ENCODE peak calls at places on chromosomes 16 and 17, in six cellular contexts. N is HCT116; V is K562; D is prostate gland; C is NCI-H1105 treated with DMSO at 0.1 percent for 48 hours; J is stimulated activated CD8-positive, alpha-beta memory T cell treated with anti-CD3 and anti-CD28 coated beads, Interleukin-4, amount 100 ng/mL, for 24 hours. R is an unnamed sample.

GRCh38 chr17:81491193-81491592 is 21.4 kb downstream of the ACTG1 start:
- DNase-seq in J (no peak), V (no peak), C (no peak), D (no peak), N (no peak), R (no peak)

GRCh38 chr16:1152123-1152638 is 725 bp upstream of the CACNA1H start:
- DNase-seq in N (no peak), C (no peak), V (no peak), D (no peak), J (peak), R (no peak)

GRCh38 chr16:27829975-27830374 is 233.5 kb downstream of the GSG1L start:
- DNase-seq in V (no peak), J (no peak), C (no peak), D (no peak), N (no peak), R (no peak)

GRCh38 chr17:42853597-42853967 is 2.6 kb downstream of the AOC3 start:
- DNase-seq in D (no peak), N (no peak), J (no peak), V (no peak), C (no peak), R (no peak)

GRCh38 chr17:46061435-46061834 is 62.4 kb downstream of the STH start:
- DNase-seq in D (no peak), C (peak), V (no peak), N (peak), J (no peak), R (no peak)

GRCh38 chr17:63774982-63775290 is 966 bp downstream of the DDX42 start:
- DNase-seq in C (no peak), J (no peak), N (no peak), V (no peak), D (no peak), R (no peak)

GRCh38 chr16:25189305-25189704 is 27.4 kb upstream of the AQP8 start:
- DNase-seq in C (no peak), N (no peak), J (no peak), V (no peak), D (no peak), R (no peak)

GRCh38 chr17:50537721-50538548 is 5.4 kb downstream of the EPN3 start:
- DNase-seq in J (no peak), C (no peak), D (no peak), N (no peak), V (no peak), R (no peak)

GRCh38 chr17:12519956-12520594 is 145.6 kb upstream of the MYOCD start:
- DNase-seq in D (no peak), C (no peak), N (no peak), V (no peak), J (no peak), R (no peak)

GRCh38 chr16:46801428-46802049 is 29.4 kb downstream of the C16orf87 start:
- DNase-seq in C (peak), N (no peak), D (no peak), J (no peak), V (no peak), R (peak)

GRCh38 chr17:9986754-9987382 is 81.8 kb upstream of the RCVRN start:
- DNase-seq in C (no peak), N (no peak), V (no peak), J (no peak), D (no peak), R (no peak)

GRCh38 chr16:72173997-72174396 is 2.0 kb upstream of the PMFBP1 start:
- DNase-seq in J (no peak), D (no peak), V (no peak), N (no peak), C (no peak), R (no peak)

GRCh38 chr17:4920351-4921048 is 11.6 kb upstream of the GP1BA start:
- DNase-seq in N (no peak), C (no peak), J (no peak), D (no peak), V (no peak), R (no peak)

GRCh38 chr16:73847090-73847489 is 449.5 kb upstream of the PSMD7 start:
- DNase-seq in C (no peak), J (no peak), V (no peak), N (no peak), D (no peak), R (no peak)

GRCh38 chr17:20234266-20234665 is 225.1 kb downstream of the SPECC1 start:
- DNase-seq in J (peak), N (no peak), C (no peak), D (no peak), V (no peak), R (no peak)

GRCh38 chr16:28882476-28883180 is 4.3 kb downstream of the ATP2A1 start:
- DNase-seq in J (no peak), V (no peak), N (no peak), D (no peak), C (no peak), R (no peak)

GRCh38 chr16:68700120-68700519 is 37.0 kb upstream of the CDH1 start:
- DNase-seq in D (no peak), C (no peak), N (no peak), V (no peak), J (no peak), R (no peak)

GRCh38 chr16:49755291-49755611 is 100.7 kb downstream of the ZNF423 start:
- DNase-seq in J (no peak), N (peak), V (peak), D (peak), C (no peak), R (no peak)

GRCh38 chr16:58506241-58507194 is 6.6 kb downstream of the NDRG4 start:
- DNase-seq in J (no peak), V (no peak), D (no peak), N (no peak), C (no peak), R (no peak)

GRCh38 chr17:43015579-43015978 is 6.6 kb downstream of the VAT1 start:
- DNase-seq in C (no peak), V (no peak), D (no peak), N (no peak), J (no peak), R (no peak)

R was measured in NCI-H748 treated with DMSO at 0.1 percent for 48 hours.